ENCODE peak calls at places on chromosomes 12 and 14, in seven cellular contexts. One of them, this sample, is unnamed.

GRCh38 chr12:48023386-48023785 is 19.1 kb upstream of the COL2A1 start:
- DNase-seq in AG09319: no peak
- DNase-seq in mesothelial cell of epicardium: no peak
- DNase-seq in HFFc6: no peak
- DNase-seq in NB4: no peak
- DNase-seq in fibroblast of mammary gland: no peak
- DNase-seq in cardiac fibroblast: no peak
- DNase-seq in this sample: no peak

GRCh38 chr14:79600406-79600805 is 610.9 kb downstream of the DIO2 start:
- DNase-seq in AG09319: no peak
- DNase-seq in mesothelial cell of epicardium: no peak
- DNase-seq in HFFc6: no peak
- DNase-seq in NB4: no peak
- DNase-seq in fibroblast of mammary gland: no peak
- DNase-seq in cardiac fibroblast: no peak
- DNase-seq in this sample: no peak

GRCh38 chr12:114623737-114624136 is 60.2 kb downstream of the TBX3 start:
- DNase-seq in AG09319: no peak
- DNase-seq in mesothelial cell of epicardium: no peak
- DNase-seq in HFFc6: no peak
- DNase-seq in NB4: no peak
- DNase-seq in fibroblast of mammary gland: no peak
- DNase-seq in cardiac fibroblast: no peak
- DNase-seq in this sample: no peak

GRCh38 chr12:6363330-6364036 is 11.9 kb downstream of the SCNN1A start:
- DNase-seq in AG09319: no peak
- DNase-seq in mesothelial cell of epicardium: peak; percentile 58
- DNase-seq in HFFc6: no peak
- DNase-seq in NB4: no peak
- DNase-seq in fibroblast of mammary gland: peak; percentile 51
- DNase-seq in cardiac fibroblast: peak; percentile 71
- DNase-seq in this sample: peak; percentile 73

GRCh38 chr14:51071851-51072250 is 23.1 kb downstream of the TRIM9 start:
- DNase-seq in AG09319: no peak
- DNase-seq in mesothelial cell of epicardium: no peak
- DNase-seq in HFFc6: no peak
- DNase-seq in NB4: no peak
- DNase-seq in fibroblast of mammary gland: no peak
- DNase-seq in cardiac fibroblast: peak; percentile 26
- DNase-seq in this sample: no peak

GRCh38 chr12:129106772-129107171 is 253.5 kb downstream of the GLT1D1 start:
- DNase-seq in AG09319: no peak
- DNase-seq in mesothelial cell of epicardium: no peak
- DNase-seq in HFFc6: no peak
- DNase-seq in NB4: no peak
- DNase-seq in fibroblast of mammary gland: no peak
- DNase-seq in cardiac fibroblast: no peak
- DNase-seq in this sample: no peak

GRCh38 chr12:71746983-71747611 is 7.6 kb upstream of the RAB21 start:
- DNase-seq in AG09319: peak; percentile 40
- DNase-seq in mesothelial cell of epicardium: no peak
- DNase-seq in HFFc6: peak; percentile 67
- DNase-seq in NB4: peak; percentile 74
- DNase-seq in fibroblast of mammary gland: peak; percentile 75
- DNase-seq in cardiac fibroblast: peak; percentile 81
- DNase-seq in this sample: no peak

GRCh38 chr12:106282457-106283097 is 20.0 kb upstream of the TCP11L2 start:
- DNase-seq in AG09319: no peak
- DNase-seq in mesothelial cell of epicardium: no peak
- DNase-seq in HFFc6: peak; percentile 64
- DNase-seq in NB4: peak; percentile 69
- DNase-seq in fibroblast of mammary gland: peak; percentile 84
- DNase-seq in cardiac fibroblast: peak; percentile 71
- DNase-seq in this sample: no peak

GRCh38 chr12:88723219-88723618 is 142.9 kb upstream of the KITLG start:
- DNase-seq in AG09319: no peak
- DNase-seq in mesothelial cell of epicardium: no peak
- DNase-seq in HFFc6: no peak
- DNase-seq in NB4: no peak
- DNase-seq in fibroblast of mammary gland: peak; percentile 93
- DNase-seq in cardiac fibroblast: peak; percentile 61
- DNase-seq in this sample: no peak

GRCh38 chr12:7066596-7066995 is 6.1 kb downstream of the C1S start:
- DNase-seq in AG09319: no peak
- DNase-seq in mesothelial cell of epicardium: no peak
- DNase-seq in HFFc6: no peak
- DNase-seq in NB4: no peak
- DNase-seq in fibroblast of mammary gland: no peak
- DNase-seq in cardiac fibroblast: no peak
- DNase-seq in this sample: no peak

GRCh38 chr12:49887091-49887490 is 16.6 kb downstream of the FAIM2 start:
- DNase-seq in AG09319: no peak
- DNase-seq in mesothelial cell of epicardium: no peak
- DNase-seq in HFFc6: no peak
- DNase-seq in NB4: no peak
- DNase-seq in fibroblast of mammary gland: no peak
- DNase-seq in cardiac fibroblast: no peak
- DNase-seq in this sample: no peak

GRCh38 chr14:75493580-75494130 is 28.6 kb upstream of the BATF start:
- DNase-seq in AG09319: no peak
- DNase-seq in mesothelial cell of epicardium: no peak
- DNase-seq in HFFc6: no peak
- DNase-seq in NB4: no peak
- DNase-seq in fibroblast of mammary gland: no peak
- DNase-seq in cardiac fibroblast: peak; percentile 6
- DNase-seq in this sample: no peak

GRCh38 chr14:61460853-61461611 is 139.7 kb downstream of the PRKCH start:
- DNase-seq in AG09319: no peak
- DNase-seq in mesothelial cell of epicardium: no peak
- DNase-seq in HFFc6: no peak
- DNase-seq in NB4: no peak
- DNase-seq in fibroblast of mammary gland: peak; percentile 52
- DNase-seq in cardiac fibroblast: peak; percentile 52
- DNase-seq in this sample: no peak

GRCh38 chr14:92656306-92656705 is 92.1 kb downstream of the LGMN start:
- DNase-seq in AG09319: no peak
- DNase-seq in mesothelial cell of epicardium: no peak
- DNase-seq in HFFc6: peak; percentile 14
- DNase-seq in NB4: no peak
- DNase-seq in fibroblast of mammary gland: no peak
- DNase-seq in cardiac fibroblast: no peak
- DNase-seq in this sample: no peak

GRCh38 chr12:43766291-43766690 is 7.5 kb downstream of the IRAK4 start:
- DNase-seq in AG09319: no peak
- DNase-seq in mesothelial cell of epicardium: no peak
- DNase-seq in HFFc6: peak; percentile 20
- DNase-seq in NB4: no peak
- DNase-seq in fibroblast of mammary gland: no peak
- DNase-seq in cardiac fibroblast: peak; percentile 52
- DNase-seq in this sample: no peak

GRCh38 chr14:64208981-64209380 is 85.2 kb downstream of the ESR2 start:
- DNase-seq in AG09319: no peak
- DNase-seq in mesothelial cell of epicardium: no peak
- DNase-seq in HFFc6: no peak
- DNase-seq in NB4: no peak
- DNase-seq in fibroblast of mammary gland: no peak
- DNase-seq in cardiac fibroblast: no peak
- DNase-seq in this sample: no peak

GRCh38 chr12:8676651-8677050 is 14.0 kb upstream of the MFAP5 start:
- DNase-seq in AG09319: no peak
- DNase-seq in mesothelial cell of epicardium: no peak
- DNase-seq in HFFc6: no peak
- DNase-seq in NB4: no peak
- DNase-seq in fibroblast of mammary gland: no peak
- DNase-seq in cardiac fibroblast: no peak
- DNase-seq in this sample: no peak

GRCh38 chr14:77076118-77076631 is 21.9 kb upstream of the CIPC start:
- DNase-seq in AG09319: no peak
- DNase-seq in mesothelial cell of epicardium: no peak
- DNase-seq in HFFc6: no peak
- DNase-seq in NB4: no peak
- DNase-seq in fibroblast of mammary gland: peak; percentile 75
- DNase-seq in cardiac fibroblast: peak; percentile 97
- DNase-seq in this sample: no peak

GRCh38 chr12:124823272-124823970 is 40.2 kb downstream of the SCARB1 start:
- DNase-seq in AG09319: no peak
- DNase-seq in mesothelial cell of epicardium: no peak
- DNase-seq in HFFc6: no peak
- DNase-seq in NB4: no peak
- DNase-seq in fibroblast of mammary gland: no peak
- DNase-seq in cardiac fibroblast: no peak
- DNase-seq in this sample: no peak

GRCh38 chr14:69263364-69263763 is 3.4 kb downstream of the GALNT16 start:
- DNase-seq in AG09319: peak; percentile 96
- DNase-seq in mesothelial cell of epicardium: no peak
- DNase-seq in HFFc6: peak; percentile 83
- DNase-seq in NB4: peak; percentile 50
- DNase-seq in fibroblast of mammary gland: peak; percentile 99
- DNase-seq in cardiac fibroblast: peak; percentile 94
- DNase-seq in this sample: no peak

GRCh38 chr12:12927211-12928079 is 24.5 kb downstream of the GPRC5D start:
- DNase-seq in AG09319: no peak
- DNase-seq in mesothelial cell of epicardium: peak; percentile 88
- DNase-seq in HFFc6: no peak
- DNase-seq in NB4: no peak
- DNase-seq in fibroblast of mammary gland: peak; percentile 46
- DNase-seq in cardiac fibroblast: peak; percentile 91
- DNase-seq in this sample: peak; percentile 80

GRCh38 chr12:42862055-42862454 is 272.5 kb upstream of the PRICKLE1 start:
- DNase-seq in AG09319: no peak
- DNase-seq in mesothelial cell of epicardium: no peak
- DNase-seq in HFFc6: no peak
- DNase-seq in NB4: no peak
- DNase-seq in fibroblast of mammary gland: no peak
- DNase-seq in cardiac fibroblast: no peak
- DNase-seq in this sample: no peak

DNA sequence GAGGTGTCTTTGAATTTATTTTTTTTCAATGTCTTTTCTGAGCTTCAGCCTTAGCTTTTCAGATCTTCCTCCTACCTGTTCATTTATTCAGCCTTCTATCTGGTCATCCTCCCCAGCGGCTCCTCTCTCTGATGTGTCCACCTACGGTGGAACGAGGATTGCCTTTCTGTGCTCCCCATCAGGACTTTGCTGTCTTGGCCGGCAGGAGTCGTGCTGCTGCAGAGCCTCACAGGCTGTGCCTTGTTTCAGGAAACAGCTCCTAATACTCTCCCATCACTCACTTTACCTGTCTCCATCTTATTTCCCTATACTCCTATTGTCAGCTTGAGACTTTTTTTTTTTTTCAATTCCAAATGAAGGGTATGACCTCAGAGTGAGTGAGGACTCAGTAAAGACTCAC is 76.9 kb downstream of the KICS2 start:
- DNase-seq in AG09319: no peak
- DNase-seq in mesothelial cell of epicardium: no peak
- DNase-seq in HFFc6: no peak
- DNase-seq in NB4: no peak
- DNase-seq in fibroblast of mammary gland: no peak
- DNase-seq in cardiac fibroblast: no peak
- DNase-seq in this sample: no peak
- TF ChIP-seq CTCF in AG09319: no peak
- TF ChIP-seq CTCF in mesothelial cell of epicardium: no peak
- TF ChIP-seq CTCF in HFFc6: no peak
- TF ChIP-seq CTCF in NB4: no peak
- TF ChIP-seq CTCF in fibroblast of mammary gland: no peak
- TF ChIP-seq CTCF in cardiac fibroblast: no peak
- TF ChIP-seq CTCF in this sample: no peak

GRCh38 chr12:119266963-119267362 is 67.6 kb upstream of the CCDC60 start:
- DNase-seq in AG09319: no peak
- DNase-seq in mesothelial cell of epicardium: no peak
- DNase-seq in HFFc6: no peak
- DNase-seq in NB4: no peak
- DNase-seq in fibroblast of mammary gland: no peak
- DNase-seq in cardiac fibroblast: no peak
- DNase-seq in this sample: no peak
- TF ChIP-seq CTCF in AG09319: no peak
- TF ChIP-seq CTCF in mesothelial cell of epicardium: no peak
- TF ChIP-seq CTCF in HFFc6: no peak
- TF ChIP-seq CTCF in NB4: no peak
- TF ChIP-seq CTCF in fibroblast of mammary gland: no peak
- TF ChIP-seq CTCF in cardiac fibroblast: no peak
- TF ChIP-seq CTCF in this sample: no peak

GRCh38 chr14:99440278-99440677 is 40.4 kb downstream of the SETD3 start:
- DNase-seq in AG09319: no peak
- DNase-seq in mesothelial cell of epicardium: no peak
- DNase-seq in HFFc6: no peak
- DNase-seq in NB4: no peak
- DNase-seq in fibroblast of mammary gland: no peak
- DNase-seq in cardiac fibroblast: no peak
- DNase-seq in this sample: no peak
- TF ChIP-seq CTCF in AG09319: no peak
- TF ChIP-seq CTCF in mesothelial cell of epicardium: peak; percentile 25
- TF ChIP-seq CTCF in HFFc6: no peak
- TF ChIP-seq CTCF in NB4: no peak
- TF ChIP-seq CTCF in fibroblast of mammary gland: no peak
- TF ChIP-seq CTCF in cardiac fibroblast: no peak
- TF ChIP-seq CTCF in this sample: peak; percentile 21

GRCh38 chr14:85528080-85528881 is 1.7 kb upstream of the FLRT2 start:
- DNase-seq in AG09319: peak; percentile 75
- DNase-seq in mesothelial cell of epicardium: no peak
- DNase-seq in HFFc6: peak; percentile 78
- DNase-seq in NB4: no peak
- DNase-seq in fibroblast of mammary gland: peak; percentile 92
- DNase-seq in cardiac fibroblast: peak; percentile 96
- DNase-seq in this sample: no peak
- TF ChIP-seq CTCF in AG09319: peak; percentile 79
- TF ChIP-seq CTCF in mesothelial cell of epicardium: no peak
- TF ChIP-seq CTCF in HFFc6: peak; percentile 75
- TF ChIP-seq CTCF in NB4: no peak
- TF ChIP-seq CTCF in fibroblast of mammary gland: peak; percentile 73
- TF ChIP-seq CTCF in cardiac fibroblast: peak; percentile 54
- TF ChIP-seq CTCF in this sample: peak; percentile 72

This sample was measured in progenitor cell of endocrine pancreas.